ENCODE peak calls at places on chromosomes 1 and 21, in four cellular contexts. B is tibial nerve, G is esophagus squamous epithelium, I is Peyer's patch. Y is an unnamed sample.

GRCh38 chr1:177128665-177129281 is 35.7 kb downstream of the ASTN1 start:
- DNase-seq in B (no peak), G (no peak), I (no peak), Y (no peak)

GRCh38 chr1:8866173-8866791 is 12.2 kb downstream of the ENO1 start:
- DNase-seq in B (no peak), G (no peak), I (no peak), Y (no peak)

GRCh38 chr1:167905182-167905581 is 8.8 kb downstream of the ADCY10 start:
- DNase-seq in B (no peak), G (no peak), I (no peak), Y (no peak)

GRCh38 chr1:201656670-201657032 is 117.7 kb downstream of the NAV1 start:
- DNase-seq in B (no peak), G (no peak), I (no peak), Y (no peak)

GRCh38 chr1:176770066-176770465 is 307.1 kb downstream of the PAPPA2 start:
- DNase-seq in B (no peak), G (no peak), I (no peak), Y (no peak)

GRCh38 chr1:164950453-164951052 is 391.6 kb downstream of the PBX1 start:
- DNase-seq in B (no peak), G (no peak), I (no peak), Y (no peak)

GRCh38 chr1:201319631-201320030 is 36.3 kb downstream of the PKP1 start:
- DNase-seq in B (no peak), G (no peak), I (no peak), Y (no peak)

GRCh38 chr1:143720087-143721023 is 251.4 kb downstream of the FAM72C start:
- DNase-seq in B (no peak), G (no peak), I (no peak), Y (no peak)

GRCh38 chr21:15289896-15290841 is 225.4 kb upstream of the NRIP1 start:
- DNase-seq in B (no peak), G (no peak), I (no peak), Y (no peak)

GRCh38 chr21:43208561-43209332 is 39.9 kb downstream of the CRYAA start:
- DNase-seq in B (peak; percentile 2), G (no peak), I (no peak), Y (peak; percentile 12)

GRCh38 chr1:166974647-166975345 is 544 bp downstream of the ILDR2 start:
- DNase-seq in B (no peak), G (no peak), I (no peak), Y (no peak)

DNA sequence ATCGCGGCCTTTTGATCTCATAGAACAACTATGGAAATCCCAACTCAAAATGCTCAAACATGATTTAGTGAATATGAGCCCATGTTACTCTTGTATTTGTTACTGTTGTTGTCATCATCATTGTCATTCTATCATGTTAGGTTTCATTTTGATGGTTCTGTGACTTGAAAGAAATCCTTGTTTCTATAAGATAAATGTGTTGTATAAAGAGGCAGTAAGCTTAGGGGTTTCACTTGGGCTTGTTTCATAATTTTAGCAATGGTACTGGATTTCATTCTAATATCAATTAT is 15.3 kb upstream of the GBP5 start:
- DNase-seq in B (no peak), G (no peak), I (no peak), Y (no peak)
- TF ChIP-seq CTCF in B (no peak), G (no peak), I (no peak), Y (no peak)

GRCh38 chr1:41673355-41673754 is 188.9 kb upstream of the EDN2 start:
- DNase-seq in B (no peak), G (no peak), I (peak; percentile 70), Y (no peak)
- H3K4me3 ChIP-seq in B (no peak overlapping the region), G (no peak overlapping the region), I (no peak overlapping the region), Y (no peak overlapping the region)

GRCh38 chr1:184637664-184638063 is 117.0 kb downstream of the EDEM3 start:
- DNase-seq in B (no peak), G (no peak), I (no peak), Y (no peak)
- TF ChIP-seq POLR2A in B (no peak), G (no peak), I (no peak), Y (no peak)

DNA sequence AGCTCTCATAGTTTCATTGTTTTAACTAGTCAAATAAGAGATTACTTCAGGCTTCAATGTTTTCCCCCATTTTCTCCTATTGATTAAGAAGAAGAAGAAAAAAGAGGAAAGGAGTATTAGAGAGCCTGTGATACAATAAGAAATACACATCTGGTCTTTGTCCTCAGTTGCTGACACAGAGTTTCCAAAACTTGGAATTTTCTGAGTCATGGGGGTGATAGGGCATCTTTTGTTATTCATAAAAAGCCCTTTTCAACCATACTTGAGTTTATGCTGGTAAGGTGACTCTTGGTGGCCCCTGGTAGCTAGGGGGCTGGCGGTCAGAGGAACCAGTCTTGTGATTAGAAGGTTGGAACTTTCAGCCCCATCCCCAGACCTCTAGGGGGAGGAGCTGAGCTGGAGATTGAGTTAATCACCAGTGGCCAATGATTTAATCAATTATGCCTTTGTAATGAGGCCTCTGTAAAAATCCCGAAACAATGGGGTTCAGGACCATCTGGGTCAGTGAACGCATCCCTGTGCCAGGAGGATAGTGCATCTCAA is 28.9 kb upstream of the KLF18 start:
- DNase-seq in B (no peak), G (no peak), I (no peak), Y (no peak)
- TF ChIP-seq CTCF in B (no peak), G (no peak), I (no peak), Y (no peak)

GRCh38 chr1:212613440-212614335 is 5.1 kb downstream of the ATF3 start:
- DNase-seq in B (no peak), G (no peak), I (no peak), Y (no peak)
- H3K4me3 ChIP-seq in B (no peak overlapping the region), G (no peak overlapping the region), I (no peak overlapping the region), Y (no peak overlapping the region)

GRCh38 chr1:159923203-159924024 is 1.9 kb downstream of the TAGLN2 start:
- DNase-seq in B (peak; percentile 78), G (peak; percentile 62), I (peak; percentile 88), Y (peak; percentile 91)

GRCh38 chr1:159922499-159923202 is 2.7 kb downstream of the TAGLN2 start:
- DNase-seq in B (no peak), G (no peak), I (peak; percentile 33), Y (no peak)

GRCh38 chr1:159924791-159925712 is at the start of gene TAGLN2:
- DNase-seq in B (peak; percentile 85), G (peak; percentile 49), I (peak; percentile 93), Y (peak; percentile 90)

GRCh38 chr1:159925713-159926066 is 383 bp upstream of the TAGLN2 start:
- DNase-seq in B (no peak), G (no peak), I (peak; percentile 43), Y (no peak)

GRCh38 chr1:159924025-159924790 is 1.1 kb downstream of the TAGLN2 start:
- DNase-seq in B (peak; percentile 86), G (peak; percentile 33), I (peak; percentile 70), Y (peak; percentile 84)
- TF ChIP-seq POLR2A in B (peak; percentile 36), G (no peak), I (no peak), Y (peak; percentile 3)

GRCh38 chr1:71345491-71345890 is 264.7 kb upstream of the ZRANB2 start:
- DNase-seq in B (no peak), G (no peak), I (no peak), Y (no peak)

GRCh38 chr1:71339238-71339637 is 258.4 kb upstream of the ZRANB2 start:
- DNase-seq in B (no peak), G (no peak), I (no peak), Y (no peak)

DNA sequence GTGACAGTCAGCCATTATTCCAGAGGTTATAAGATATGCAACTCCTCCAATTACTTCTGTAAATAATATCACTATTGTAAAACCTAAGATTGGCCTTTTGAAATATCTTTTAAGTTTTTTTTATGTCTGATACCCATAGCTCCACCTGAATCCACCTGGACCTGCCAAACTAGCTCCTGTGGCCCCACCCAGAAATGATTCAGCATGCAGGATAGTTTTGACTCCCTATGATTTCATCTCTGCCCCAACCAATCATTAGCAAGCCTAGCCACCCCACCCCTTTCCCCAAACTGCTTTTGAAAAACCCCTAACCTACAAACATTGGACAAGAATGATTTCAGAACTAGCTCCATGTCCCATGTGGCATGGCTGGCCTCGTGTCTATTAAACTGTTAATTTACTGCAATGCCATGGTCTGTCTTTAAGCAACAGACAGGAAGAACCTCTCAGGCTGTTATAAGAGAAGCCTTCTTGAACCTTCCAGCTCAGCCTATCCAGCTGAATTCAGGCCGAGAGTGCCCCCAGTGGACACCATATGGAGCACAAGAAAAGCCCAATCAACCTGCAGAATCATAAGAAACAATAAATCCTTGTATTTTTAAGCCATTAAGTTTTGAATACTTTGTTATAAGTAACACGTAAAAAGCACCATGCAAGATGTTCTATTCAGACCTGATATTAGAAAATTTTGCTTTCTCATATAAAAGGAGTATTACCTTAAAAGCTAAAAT is 263.0 kb upstream of the ZRANB2 start:
- DNase-seq in B (no peak), G (no peak), I (no peak), Y (no peak)
- TF ChIP-seq CTCF in B (no peak), G (no peak), I (no peak), Y (no peak)

DNA sequence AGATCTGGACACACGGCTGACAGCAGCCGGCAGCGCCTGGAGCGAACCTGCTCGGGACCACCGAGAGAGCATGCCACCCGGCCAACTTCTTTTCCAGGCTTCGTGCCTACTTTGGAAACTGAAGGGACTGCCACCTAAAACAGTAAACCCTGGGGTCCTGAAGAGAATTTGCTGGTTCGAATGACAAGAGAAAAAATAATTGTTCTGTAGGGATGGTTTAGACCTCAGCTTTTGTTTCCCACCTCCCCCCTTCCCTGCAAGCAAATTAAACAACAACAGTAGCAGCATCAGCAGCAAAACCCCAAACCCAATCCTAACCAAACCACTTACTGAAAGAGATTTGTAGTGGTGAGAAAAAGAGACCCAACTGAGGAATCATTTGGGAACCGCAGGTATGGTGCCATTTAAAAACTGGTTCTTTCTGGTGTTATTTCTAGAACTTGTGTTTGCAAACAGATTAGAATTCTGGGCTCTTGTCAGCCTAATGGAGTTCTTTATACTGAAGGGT is 105.6 kb downstream of the LEPR start:
- DNase-seq in B (no peak), G (no peak), I (no peak), Y (no peak)
- H3K4me3 ChIP-seq in B (peak overlapping the region; percentile 50), G (peak overlapping the region; percentile 32), I (peak overlapping the region; percentile 50), Y (peak overlapping the region; percentile 29)